ENCODE peak calls at places on chromosomes 12 and 14, in eight cellular contexts. F is GM13977, U is B cell, M is fibroblast of villous mesenchyme, Z is GM12865, H is left lung, X is endothelial cell, G is fibroblast of lung. E is an unnamed sample.

GRCh38 chr14:98345186-98345585 is 926.8 kb downstream of the BCL11B start:
- DNase-seq in X (no peak), H (no peak), F (no peak), Z (no peak), M (no peak), U (no peak), G (no peak), E (no peak)

GRCh38 chr12:9634177-9634803 is 26.6 kb upstream of the KLRB1 start:
- DNase-seq in X (peak; percentile 61), H (no peak), Z (peak; percentile 79), M (peak; percentile 65), U (peak; percentile 81), F (peak; percentile 64), G (peak; percentile 68), E (peak; percentile 16)

GRCh38 chr14:51884086-51884927 is 23.9 kb downstream of the GNG2 start:
- DNase-seq in X (no peak), Z (no peak), F (no peak), H (no peak), U (no peak), M (peak; percentile 97), G (peak; percentile 88), E (no peak)

GRCh38 chr12:70910666-70911065 is 9.9 kb downstream of the PTPRR start:
- DNase-seq in M (no peak), U (no peak), F (no peak), H (no peak), G (no peak), Z (no peak), X (no peak), E (no peak)

GRCh38 chr12:65655074-65655493 is 169.2 kb upstream of the HMGA2 start:
- DNase-seq in M (peak; percentile 89), F (no peak), G (peak; percentile 76), H (no peak), X (no peak), U (no peak), Z (no peak), E (no peak)

GRCh38 chr14:105065280-105066228 is at the start of gene GPR132:
- DNase-seq in Z (peak; percentile 97), M (no peak), X (no peak), U (peak; percentile 96), F (peak; percentile 93), H (peak; percentile 90), G (no peak), E (no peak)

GRCh38 chr12:53054112-53054878 is 4.4 kb downstream of the TNS2 start:
- DNase-seq in H (peak; percentile 96), X (peak; percentile 88), F (peak; percentile 94), G (peak; percentile 90), U (peak; percentile 93), Z (peak; percentile 92), M (peak; percentile 90), E (peak; percentile 89)

GRCh38 chr14:67187210-67187609 is 2.0 kb upstream of the GARIN2 start:
- DNase-seq in M (peak; percentile 66), H (no peak), U (no peak), G (peak; percentile 63), Z (no peak), X (no peak), F (no peak), E (no peak)

GRCh38 chr12:123223241-123223668 is 9.7 kb downstream of the MPHOSPH9 start:
- DNase-seq in G (no peak), Z (peak; percentile 75), U (no peak), X (no peak), F (peak; percentile 32), H (no peak), M (no peak), E (no peak)

GRCh38 chr12:42568952-42569916 is 20.3 kb downstream of the PRICKLE1 start:
- DNase-seq in F (peak; percentile 36), Z (peak; percentile 61), X (no peak), G (peak; percentile 83), U (peak; percentile 62), M (peak; percentile 71), H (no peak), E (no peak)

GRCh38 chr12:19220205-19220604 is 90.7 kb downstream of the PLEKHA5 start:
- DNase-seq in G (peak; percentile 92), X (no peak), U (no peak), F (no peak), M (peak; percentile 78), Z (no peak), H (no peak), E (no peak)

GRCh38 chr12:82470906-82471512 is 112.7 kb downstream of the METTL25 start:
- DNase-seq in F (no peak), M (no peak), Z (no peak), X (no peak), G (no peak), U (no peak), H (no peak), E (no peak)

GRCh38 chr14:100872641-100873071 is 30.9 kb downstream of the RTL1 start:
- DNase-seq in G (no peak), F (no peak), H (peak; percentile 44), X (no peak), U (no peak), M (no peak), Z (no peak), E (no peak)

GRCh38 chr12:58285551-58285950 is 344.2 kb downstream of the ATP23 start:
- DNase-seq in M (no peak), U (no peak), X (no peak), H (no peak), Z (no peak), G (no peak), F (no peak), E (no peak)

GRCh38 chr12:16184691-16185090 is 92.8 kb downstream of the SLC15A5 start:
- DNase-seq in F (no peak), X (no peak), H (no peak), G (no peak), Z (no peak), M (no peak), U (no peak), E (no peak)

GRCh38 chr12:16187684-16188083 is 89.8 kb downstream of the SLC15A5 start:
- DNase-seq in U (no peak), G (no peak), M (no peak), X (no peak), H (no peak), F (no peak), Z (no peak), E (no peak)

GRCh38 chr12:16189849-16190248 is 87.6 kb downstream of the SLC15A5 start:
- DNase-seq in Z (peak; percentile 7), M (peak; percentile 46), G (peak; percentile 53), X (no peak), F (no peak), U (no peak), H (no peak), E (no peak)
- TF ChIP-seq CTCF in Z (peak; percentile 10), M (peak; percentile 52), G (no peak), X (no peak), F (peak; percentile 26), U (no peak), H (no peak), E (peak; percentile 57)

GRCh38 chr12:95940514-95940913 is 1.9 kb downstream of the CCDC38 start:
- DNase-seq in H (no peak), G (no peak), M (no peak), F (no peak), U (no peak), Z (no peak), X (no peak), E (no peak)

GRCh38 chr12:95942106-95942531 is 295 bp downstream of the CCDC38 start:
- DNase-seq in X (no peak), M (no peak), H (no peak), Z (peak; percentile 11), G (no peak), U (no peak), F (peak; percentile 28), E (no peak)

GRCh38 chr12:95942532-95943230 is at the start of gene CCDC38:
- DNase-seq in Z (peak; percentile 90), U (peak; percentile 85), G (peak; percentile 59), X (peak; percentile 20), F (peak; percentile 97), M (peak; percentile 44), H (peak; percentile 92), E (peak; percentile 59)

GRCh38 chr12:95944108-95944704 is 1.1 kb downstream of the AMDHD1 start:
- DNase-seq in M (no peak), G (no peak), Z (no peak), F (no peak), U (no peak), H (no peak), X (no peak), E (no peak)

GRCh38 chr12:95943231-95943842 is at the start of gene AMDHD1:
- DNase-seq in Z (peak; percentile 67), U (peak; percentile 54), H (peak; percentile 92), G (peak; percentile 46), X (peak; percentile 72), M (peak; percentile 49), F (no peak), E (peak; percentile 65)
- TF ChIP-seq CTCF in Z (peak; percentile 22), U (peak; percentile 40), H (no peak), G (peak; percentile 5), X (no peak), M (peak; percentile 29), F (peak; percentile 25), E (peak; percentile 50)

DNA sequence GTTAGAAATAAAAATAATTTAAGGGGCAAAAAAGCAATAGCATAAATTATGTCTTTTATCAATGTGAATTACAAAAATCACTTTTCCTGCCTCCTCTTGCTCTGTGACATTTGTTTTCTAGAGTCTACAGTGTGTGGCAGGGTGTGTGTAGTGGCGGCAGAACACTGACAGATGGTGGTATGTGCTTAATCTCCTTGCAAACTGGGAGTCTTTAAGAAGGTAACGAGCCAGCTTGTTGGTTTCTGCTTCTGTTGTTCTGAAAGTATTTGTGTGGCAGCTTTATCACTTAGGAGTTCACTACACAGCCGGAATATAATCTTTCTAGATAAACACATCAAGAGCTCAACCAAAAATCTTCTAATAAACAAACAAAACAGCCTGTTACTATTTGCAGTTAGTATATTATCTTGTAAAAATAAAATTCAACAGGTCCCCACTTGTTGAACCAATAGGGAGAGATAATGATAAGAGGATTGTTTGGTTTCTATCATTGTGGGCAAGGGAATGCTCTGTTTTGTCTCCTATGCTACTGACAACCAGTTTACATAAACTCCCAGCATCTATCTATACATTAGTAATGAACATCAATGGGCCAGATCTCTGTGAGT is 13.0 kb downstream of the CDKL1 start:
- DNase-seq in M (peak; percentile 92), X (no peak), F (no peak), G (no peak), H (no peak), Z (no peak), U (no peak), E (no peak)
- TF ChIP-seq CTCF in M (peak; percentile 28), X (no peak), F (no peak), G (no peak), H (no peak), Z (no peak), U (no peak), E (no peak)

DNA sequence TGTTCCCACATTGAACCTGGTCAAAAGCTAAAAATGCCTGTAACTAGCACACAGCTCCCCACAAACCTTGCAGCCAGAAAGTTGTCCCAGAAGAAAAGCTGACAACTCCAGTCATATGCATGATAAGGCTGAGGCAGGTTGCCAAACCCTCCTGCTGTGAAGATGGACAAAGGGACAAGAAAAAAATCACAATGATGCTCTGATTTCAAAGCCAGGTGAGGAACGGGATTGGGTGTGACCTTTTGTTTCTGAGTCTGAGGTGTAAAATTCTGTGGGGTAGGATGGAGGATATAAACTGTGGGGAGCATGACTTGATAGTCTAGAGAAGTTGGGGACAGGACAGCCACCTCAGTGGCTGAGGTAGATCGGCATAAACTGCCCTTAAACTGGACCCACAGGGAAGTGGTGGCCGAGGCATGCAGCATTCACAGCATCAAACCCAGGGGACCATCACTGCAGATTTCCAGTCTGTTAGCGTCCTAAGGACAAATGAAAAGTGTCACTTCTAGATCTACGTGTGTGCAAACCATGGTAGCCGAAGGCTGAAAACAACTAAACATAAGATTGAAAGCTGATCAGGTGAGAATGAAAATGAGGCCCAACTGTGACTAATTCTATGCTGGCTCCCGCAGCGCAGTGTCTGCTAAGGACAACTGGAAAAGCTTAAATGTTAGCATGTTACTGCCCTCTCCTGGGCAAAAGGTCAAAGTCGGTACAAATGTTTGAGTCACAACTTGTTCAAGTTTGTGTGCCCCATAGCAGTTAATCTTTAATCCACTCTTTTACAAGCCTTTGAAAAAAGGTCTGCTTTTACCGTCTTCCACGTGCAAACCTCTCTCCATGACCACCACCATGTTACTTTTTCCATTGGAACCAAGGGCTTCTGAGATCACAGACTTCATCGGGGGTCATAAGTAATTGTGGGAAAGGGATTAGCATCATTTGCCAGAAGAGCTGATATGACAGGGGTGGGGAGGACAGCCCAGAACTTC is 39.8 kb downstream of the GRIN2B start:
- DNase-seq in H (no peak), M (peak; percentile 22), G (peak; percentile 29), F (peak; percentile 38), U (no peak), Z (peak; percentile 71), X (peak; percentile 57), E (peak; percentile 43)
- TF ChIP-seq CTCF in H (no peak), M (peak; percentile 13), G (no peak), F (peak; percentile 56), U (no peak), Z (peak; percentile 49), X (peak; percentile 47), E (peak; percentile 79)

E was measured in neural crest cell.